ENCODE peak calls at places on chromosome 2, in nine cellular contexts. J is fibroblast of lung, S is adrenal gland, B is lung, I is WTC11, W is PC-3, R is left ventricle myocardium inferior, Y is right lobe of liver, U is GM10248. H is an unnamed sample.

GRCh38 chr2:175418224-175418843 is 236.8 kb upstream of the ATP5MC3 start:
- DNase-seq in I (no peak), S (no peak), R (no peak), Y (no peak), B (no peak), U (no peak), W (no peak), J (no peak), H (no peak)

GRCh38 chr2:233598952-233599351 is 18.5 kb upstream of the UGT1A8 start:
- DNase-seq in W (no peak), U (no peak), Y (no peak), I (no peak), S (no peak), B (no peak), R (no peak), J (no peak), H (no peak)

GRCh38 chr2:188291617-188292445 is at the start of gene GULP1:
- DNase-seq in S (peak), Y (peak), U (peak), I (peak), W (peak), B (peak), R (peak), J (peak), H (no peak)

GRCh38 chr2:4553219-4553618 is 849.8 kb downstream of the DCDC2C start:
- DNase-seq in R (no peak), I (no peak), S (no peak), Y (no peak), W (no peak), J (no peak), U (no peak), B (no peak), H (no peak)

GRCh38 chr2:22626621-22627020 is 758.4 kb upstream of the KLHL29 start:
- DNase-seq in Y (no peak), J (no peak), I (peak), W (no peak), S (no peak), U (no peak), R (no peak), B (no peak), H (peak)

GRCh38 chr2:127451981-127452380 is 33.8 kb downstream of the PROC start:
- DNase-seq in R (no peak), S (no peak), Y (no peak), J (no peak), U (no peak), I (no peak), B (peak), W (no peak), H (no peak)

GRCh38 chr2:199662245-199662644 is 188.7 kb downstream of the FTCDNL1 start:
- DNase-seq in B (no peak), R (no peak), Y (no peak), J (no peak), S (no peak), W (no peak), I (no peak), U (no peak), H (no peak)

GRCh38 chr2:162925595-162925994 is 87.0 kb upstream of the KCNH7 start:
- DNase-seq in I (no peak), S (no peak), U (no peak), W (no peak), Y (no peak), B (no peak), R (no peak), J (no peak), H (no peak)

GRCh38 chr2:234146087-234146826 is 95.8 kb downstream of the SPP2 start:
- DNase-seq in B (no peak), J (peak), I (no peak), W (peak), R (no peak), U (no peak), S (peak), Y (no peak), H (no peak)

GRCh38 chr2:122451040-122451439 is 695.6 kb downstream of the TSN start:
- DNase-seq in J (peak), I (no peak), S (no peak), W (peak), B (no peak), R (no peak), U (peak), Y (no peak), H (no peak)

GRCh38 chr2:231800493-231801091 is 14.3 kb downstream of the COPS7B start:
- DNase-seq in Y (peak), R (no peak), S (peak), J (peak), I (peak), W (peak), U (peak), B (no peak), H (peak)

GRCh38 chr2:179239194-179239593 is 25.4 kb downstream of the SESTD1 start:
- DNase-seq in B (no peak), U (no peak), W (peak), I (no peak), S (no peak), J (no peak), R (no peak), Y (no peak), H (no peak)

GRCh38 chr2:55431982-55432627 is 12.4 kb upstream of the CCDC88A start:
- DNase-seq in W (peak), S (no peak), Y (no peak), U (peak), J (peak), R (no peak), B (no peak), I (no peak), H (no peak)
- TF ChIP-seq CTCF in W (peak), S (peak), Y (peak), U (peak), J (peak), R (peak), B (peak), I (no peak), H (peak)

DNA sequence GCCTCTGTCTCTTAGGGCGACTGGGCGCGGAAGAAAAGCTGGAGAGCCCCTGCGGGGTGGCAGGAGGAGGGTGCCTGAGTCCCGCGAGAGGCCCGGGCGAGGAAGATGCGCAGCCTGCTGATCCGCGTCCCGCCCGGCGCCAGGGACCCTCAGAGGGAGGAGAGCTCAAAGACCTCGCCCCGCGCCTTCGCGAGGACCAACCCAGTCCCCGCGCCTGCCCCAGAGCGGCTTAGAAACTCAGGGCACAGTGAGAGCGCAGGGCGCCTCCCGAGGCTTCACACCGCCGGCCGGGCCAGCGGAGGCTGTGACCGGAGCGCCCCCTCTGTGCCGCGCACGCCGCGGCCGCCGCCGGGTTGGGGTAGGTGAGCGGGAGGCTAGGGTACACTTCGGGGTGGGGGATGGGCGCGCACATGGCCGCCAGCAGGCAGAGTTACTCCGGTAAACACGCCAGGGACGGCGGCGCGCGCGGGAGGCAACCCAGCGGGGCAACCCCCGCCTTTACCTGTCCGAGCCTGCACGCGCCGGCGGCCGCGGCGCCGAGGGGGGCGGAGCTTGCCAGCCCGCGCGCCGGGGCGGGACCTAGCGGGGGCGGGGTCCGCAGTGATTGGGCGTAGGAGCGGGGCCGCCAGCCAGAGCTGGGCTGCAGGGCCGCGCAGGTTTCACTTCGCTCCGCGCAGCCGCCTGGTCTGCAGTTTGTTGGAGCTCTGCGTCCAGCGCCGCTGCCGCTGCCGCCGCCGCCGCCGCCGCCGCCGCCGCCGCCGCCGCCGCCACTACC is at the start of gene BCL2L11:
- DNase-seq in J (peak), I (peak), W (peak), S (peak), Y (peak), U (peak), R (peak), B (peak), H (peak)
- TF ChIP-seq CTCF in J (no peak), I (no peak), W (peak), S (no peak), Y (no peak), U (peak), R (peak), B (no peak), H (no peak)

DNA sequence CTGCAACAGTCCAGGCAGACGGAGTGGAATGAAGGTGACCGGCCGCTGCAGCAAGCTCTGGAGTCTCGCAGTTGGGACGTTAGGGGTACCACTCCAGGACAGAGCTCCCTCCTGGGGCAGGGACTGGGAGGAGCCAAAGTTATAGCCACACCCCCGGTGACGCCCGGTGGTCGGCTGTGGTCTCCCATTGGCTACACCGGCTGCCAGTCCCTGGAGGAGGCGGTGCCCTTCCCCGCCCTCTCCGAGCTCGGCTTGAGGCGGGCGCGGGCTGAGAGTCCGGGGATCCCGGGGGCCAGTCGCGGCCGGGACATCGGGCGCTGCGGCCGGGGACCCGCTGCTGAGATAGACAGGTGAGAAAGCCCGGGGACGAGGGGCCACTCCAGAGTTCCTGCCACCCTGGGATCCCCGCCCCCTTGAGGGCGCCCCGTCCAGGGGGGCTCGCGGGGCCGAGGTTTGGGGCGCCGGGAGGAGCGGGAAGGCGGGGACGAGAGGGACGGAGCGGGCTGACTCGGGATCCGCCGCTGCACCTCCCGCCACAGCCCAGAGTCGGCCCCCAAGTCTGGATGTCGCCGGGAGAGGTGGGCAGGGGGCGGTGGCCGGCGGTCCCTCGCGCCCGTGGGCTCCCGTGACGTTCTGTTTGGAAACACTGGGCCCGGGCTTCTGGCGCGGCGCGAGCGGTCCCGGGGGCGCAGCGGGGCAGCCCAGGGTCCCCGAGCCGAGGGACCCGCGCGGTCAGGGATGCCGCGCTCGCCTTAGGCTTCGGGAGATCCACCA is at the start of gene PLEKHH2:
- DNase-seq in S (peak), J (peak), I (peak), Y (peak), B (peak), U (peak), R (peak), W (peak), H (peak)
- TF ChIP-seq CTCF in S (no peak), J (no peak), I (no peak), Y (no peak), B (no peak), U (no peak), R (peak), W (no peak), H (no peak)

GRCh38 chr2:50751255-50752069 is 280.5 kb downstream of the NRXN1 start:
- DNase-seq in J (no peak), R (no peak), Y (no peak), W (peak), S (no peak), U (no peak), B (no peak), I (no peak), H (no peak)

GRCh38 chr2:50749226-50749625 is 282.7 kb downstream of the NRXN1 start:
- DNase-seq in U (no peak), W (no peak), J (no peak), I (no peak), R (no peak), Y (no peak), B (no peak), S (no peak), H (no peak)

GRCh38 chr2:50743471-50743870 is 288.5 kb downstream of the NRXN1 start:
- DNase-seq in B (no peak), I (no peak), U (no peak), J (no peak), Y (no peak), R (no peak), W (no peak), S (no peak), H (no peak)

GRCh38 chr2:50748652-50749174 is 283.2 kb downstream of the NRXN1 start:
- DNase-seq in J (no peak), Y (no peak), W (no peak), U (no peak), R (no peak), B (no peak), S (no peak), I (no peak), H (no peak)

GRCh38 chr2:50746526-50746925 is 285.4 kb downstream of the NRXN1 start:
- DNase-seq in U (no peak), Y (peak), W (peak), J (peak), B (no peak), S (no peak), R (no peak), I (peak), H (peak)
- TF ChIP-seq CTCF in U (peak), Y (peak), W (peak), J (no peak), B (no peak), S (no peak), R (peak), I (peak), H (no peak)

DNA sequence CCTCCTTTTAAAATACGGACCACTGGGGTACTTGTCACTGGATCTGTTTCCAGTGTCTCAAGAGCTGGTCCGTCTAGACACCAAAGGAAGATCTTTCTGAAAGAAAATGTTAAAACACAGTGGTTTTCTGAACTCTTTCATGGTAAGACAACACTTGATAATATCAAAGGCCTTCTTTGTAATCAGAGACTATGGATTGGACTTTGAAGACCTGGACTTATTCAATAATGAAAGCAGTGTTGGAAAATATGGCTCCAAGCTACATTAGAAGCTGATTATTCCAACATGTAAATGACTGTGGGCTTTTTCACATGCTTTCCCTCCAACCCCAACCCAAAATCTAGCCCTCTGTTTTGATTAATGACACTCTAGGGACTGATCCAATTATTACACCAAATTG is 329.4 kb upstream of the LYPD1 start:
- DNase-seq in Y (no peak), S (no peak), J (no peak), I (no peak), U (no peak), W (no peak), B (no peak), R (no peak), H (no peak)
- TF ChIP-seq CTCF in Y (no peak), S (no peak), J (no peak), I (no peak), U (no peak), W (no peak), B (no peak), R (no peak), H (no peak)

GRCh38 chr2:17476060-17476459 is 42.2 kb downstream of the RAD51AP2 start:
- DNase-seq in R (no peak), J (no peak), U (no peak), B (no peak), S (no peak), Y (no peak), W (no peak), I (no peak), H (no peak)
- TF ChIP-seq CTCF in R (no peak), J (no peak), U (no peak), B (no peak), S (no peak), Y (no peak), W (no peak), I (no peak), H (no peak)

DNA sequence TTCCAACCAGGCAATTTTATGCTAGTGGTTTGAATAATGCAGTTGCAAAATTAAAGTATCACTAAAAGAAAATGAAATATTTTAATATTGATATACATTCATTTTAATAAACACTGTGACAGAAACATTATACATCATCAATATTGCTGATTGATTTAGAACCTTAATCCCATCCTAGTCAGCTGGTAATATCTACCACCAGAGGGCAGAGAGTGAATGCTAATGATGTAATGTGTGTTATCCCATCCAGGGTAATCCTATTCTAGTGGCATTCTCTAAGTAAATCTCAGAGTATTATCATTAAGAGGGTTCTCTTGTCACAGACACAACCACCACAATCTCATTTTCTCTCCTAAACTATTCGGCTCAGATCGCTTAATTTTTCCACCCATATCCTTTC is 477.4 kb downstream of the CPS1 start:
- DNase-seq in Y (no peak), U (no peak), W (peak), I (no peak), B (no peak), J (no peak), R (no peak), S (no peak), H (no peak)
- TF ChIP-seq CTCF in Y (peak), U (peak), W (peak), I (peak), B (no peak), J (no peak), R (peak), S (peak), H (no peak)

GRCh38 chr2:81194581-81194980 is 890.0 kb upstream of the LRRTM1 start:
- DNase-seq in I (no peak), U (no peak), S (no peak), W (no peak), R (no peak), B (no peak), J (no peak), Y (no peak), H (no peak)
- TF ChIP-seq CTCF in I (no peak), U (no peak), S (no peak), W (no peak), R (no peak), B (no peak), J (no peak), Y (no peak), H (no peak)